ENCODE peak calls at places on chromosomes 4 and X, in six cellular contexts. O, A, S, J, T and G are unnamed samples.

GRCh38 chr4:23768541-23768940 is 121.3 kb downstream of the PPARGC1A start:
- DNase-seq in O (peak), A (no peak), S (no peak), J (no peak), T (no peak), G (no peak)

GRCh38 chr4:1792832-1793495 is at the start of gene FGFR3:
- DNase-seq in O (no peak), A (no peak), S (peak), J (no peak), T (no peak), G (no peak)

GRCh38 chr4:114811564-114812360 is 213.2 kb downstream of the UGT8 start:
- DNase-seq in O (no peak), A (no peak), S (no peak), J (no peak), T (no peak), G (no peak)

GRCh38 chr4:153022233-153022632 is 86.1 kb downstream of the FHDC1 start:
- DNase-seq in O (no peak), A (no peak), S (no peak), J (no peak), T (no peak), G (no peak)

GRCh38 chr4:35520059-35520458 is 724.3 kb downstream of the ARAP2 start:
- DNase-seq in O (no peak), A (no peak), S (no peak), J (no peak), T (no peak), G (no peak)

GRCh38 chr4:98539741-98540140 is 118.7 kb downstream of the TSPAN5 start:
- DNase-seq in O (no peak), A (no peak), S (no peak), J (no peak), T (no peak), G (no peak)

GRCh38 chrX:66013195-66013816 is 26.6 kb downstream of the VSIG4 start:
- DNase-seq in O (no peak), A (no peak), S (no peak), J (no peak), T (no peak), G (no peak)

GRCh38 chr4:7842384-7843279 is 97.0 kb downstream of the AFAP1 start:
- DNase-seq in O (peak), A (peak), S (no peak), J (peak), T (peak), G (peak)

GRCh38 chr4:70903282-70903603 is 1.1 kb downstream of the MOB1B start:
- DNase-seq in O (no peak), A (peak), S (no peak), J (peak), T (no peak), G (no peak)

GRCh38 chrX:42776195-42776594 is 1.8 kb downstream of the PPP1R2C start:
- DNase-seq in O (peak), A (peak), S (no peak), J (peak), T (peak), G (peak)

GRCh38 chr4:116959045-116959444 is 126.3 kb downstream of the TRAM1L1 start:
- DNase-seq in O (no peak), A (no peak), S (no peak), J (no peak), T (no peak), G (no peak)

GRCh38 chrX:96379951-96380350 is 304.7 kb upstream of the DIAPH2 start:
- DNase-seq in O (no peak), A (peak), S (no peak), J (no peak), T (no peak), G (no peak)

GRCh38 chrX:119228506-119229290 is 7.4 kb upstream of the PGRMC1 start:
- DNase-seq in O (peak), A (peak), S (no peak), J (peak), T (no peak), G (peak)

GRCh38 chr4:102543030-102543505 is 41.9 kb downstream of the NFKB1 start:
- DNase-seq in O (no peak), A (no peak), S (no peak), J (no peak), T (no peak), G (no peak)

GRCh38 chrX:153649178-153649914 is 2.3 kb downstream of the DUSP9 start:
- DNase-seq in O (peak), A (no peak), S (peak), J (peak), T (no peak), G (no peak)

GRCh38 chr4:74400395-74400794 is 35.5 kb downstream of the EREG start:
- DNase-seq in O (no peak), A (no peak), S (no peak), J (no peak), T (no peak), G (no peak)